ENCODE peak calls at places on chromosomes 6 and 20, in ten cellular contexts. One of them, this sample, is unnamed.

GRCh38 chr6:138987299-138987642 is 782 bp downstream of the REPS1 start:
- DNase-seq in AG09309: no peak
- DNase-seq in mucosa of descending colon: peak
- DNase-seq in adrenal gland: no peak
- DNase-seq in fibroblast of lung: peak
- DNase-seq in uterus: peak
- DNase-seq in AG04450: no peak
- DNase-seq in HCT116: no peak
- DNase-seq in IMR-90: no peak
- DNase-seq in choroid plexus epithelial cell: no peak
- DNase-seq in this sample: peak

GRCh38 chr6:35640017-35640664 is 48.6 kb downstream of the FKBP5 start:
- DNase-seq in uterus: no peak
- DNase-seq in choroid plexus epithelial cell: no peak
- DNase-seq in mucosa of descending colon: no peak
- DNase-seq in AG04450: no peak
- DNase-seq in adrenal gland: no peak
- DNase-seq in HCT116: no peak
- DNase-seq in fibroblast of lung: peak
- DNase-seq in IMR-90: peak
- DNase-seq in AG09309: no peak
- DNase-seq in this sample: no peak

GRCh38 chr6:52994031-52994788 is 874 bp downstream of the GSTA4 start:
- DNase-seq in AG09309: no peak
- DNase-seq in uterus: peak
- DNase-seq in choroid plexus epithelial cell: peak
- DNase-seq in HCT116: no peak
- DNase-seq in IMR-90: peak
- DNase-seq in fibroblast of lung: peak
- DNase-seq in mucosa of descending colon: peak
- DNase-seq in adrenal gland: no peak
- DNase-seq in AG04450: no peak
- DNase-seq in this sample: no peak

GRCh38 chr20:24718696-24719095 is 230.4 kb upstream of the CST7 start:
- DNase-seq in mucosa of descending colon: no peak
- DNase-seq in uterus: no peak
- DNase-seq in AG09309: no peak
- DNase-seq in HCT116: no peak
- DNase-seq in adrenal gland: no peak
- DNase-seq in fibroblast of lung: no peak
- DNase-seq in AG04450: no peak
- DNase-seq in choroid plexus epithelial cell: no peak
- DNase-seq in IMR-90: no peak
- DNase-seq in this sample: peak

GRCh38 chr6:19137419-19138035 is 699.6 kb upstream of the ID4 start:
- DNase-seq in AG09309: no peak
- DNase-seq in AG04450: no peak
- DNase-seq in choroid plexus epithelial cell: no peak
- DNase-seq in IMR-90: no peak
- DNase-seq in uterus: no peak
- DNase-seq in fibroblast of lung: peak
- DNase-seq in mucosa of descending colon: no peak
- DNase-seq in HCT116: no peak
- DNase-seq in adrenal gland: no peak
- DNase-seq in this sample: no peak

GRCh38 chr6:129755787-129756186 is 45.8 kb upstream of the ARHGAP18 start:
- DNase-seq in uterus: no peak
- DNase-seq in AG09309: no peak
- DNase-seq in adrenal gland: no peak
- DNase-seq in mucosa of descending colon: no peak
- DNase-seq in HCT116: no peak
- DNase-seq in IMR-90: no peak
- DNase-seq in fibroblast of lung: no peak
- DNase-seq in choroid plexus epithelial cell: no peak
- DNase-seq in AG04450: no peak
- DNase-seq in this sample: no peak

GRCh38 chr20:36149012-36149411 is 5.5 kb upstream of the EPB41L1 start:
- DNase-seq in mucosa of descending colon: no peak
- DNase-seq in AG04450: no peak
- DNase-seq in AG09309: no peak
- DNase-seq in fibroblast of lung: no peak
- DNase-seq in adrenal gland: no peak
- DNase-seq in IMR-90: no peak
- DNase-seq in uterus: no peak
- DNase-seq in HCT116: no peak
- DNase-seq in choroid plexus epithelial cell: no peak
- DNase-seq in this sample: no peak

GRCh38 chr20:30284533-30284932 is 972.9 kb upstream of the DEFB115 start:
- DNase-seq in IMR-90: no peak
- DNase-seq in choroid plexus epithelial cell: no peak
- DNase-seq in adrenal gland: no peak
- DNase-seq in uterus: no peak
- DNase-seq in mucosa of descending colon: no peak
- DNase-seq in AG09309: no peak
- DNase-seq in HCT116: no peak
- DNase-seq in AG04450: no peak
- DNase-seq in fibroblast of lung: no peak
- DNase-seq in this sample: no peak

GRCh38 chr6:117482240-117483003 is at the start of gene DCBLD1:
- DNase-seq in AG04450: no peak
- DNase-seq in HCT116: peak
- DNase-seq in adrenal gland: peak
- DNase-seq in mucosa of descending colon: peak
- DNase-seq in choroid plexus epithelial cell: peak
- DNase-seq in uterus: peak
- DNase-seq in IMR-90: peak
- DNase-seq in AG09309: no peak
- DNase-seq in fibroblast of lung: peak
- DNase-seq in this sample: peak

GRCh38 chr6:132568611-132569010 is 1.5 kb upstream of the TAAR6 start:
- DNase-seq in IMR-90: no peak
- DNase-seq in AG09309: no peak
- DNase-seq in choroid plexus epithelial cell: no peak
- DNase-seq in fibroblast of lung: no peak
- DNase-seq in HCT116: no peak
- DNase-seq in AG04450: no peak
- DNase-seq in mucosa of descending colon: no peak
- DNase-seq in adrenal gland: no peak
- DNase-seq in uterus: no peak
- DNase-seq in this sample: no peak

GRCh38 chr20:57401565-57401918 is 10.3 kb downstream of the RBM38 start:
- DNase-seq in IMR-90: no peak
- DNase-seq in AG04450: no peak
- DNase-seq in AG09309: no peak
- DNase-seq in HCT116: no peak
- DNase-seq in adrenal gland: no peak
- DNase-seq in uterus: no peak
- DNase-seq in choroid plexus epithelial cell: no peak
- DNase-seq in mucosa of descending colon: no peak
- DNase-seq in fibroblast of lung: no peak
- DNase-seq in this sample: no peak

GRCh38 chr20:57398901-57399535 is 7.8 kb downstream of the RBM38 start:
- DNase-seq in uterus: no peak
- DNase-seq in fibroblast of lung: no peak
- DNase-seq in adrenal gland: no peak
- DNase-seq in AG09309: no peak
- DNase-seq in mucosa of descending colon: no peak
- DNase-seq in IMR-90: no peak
- DNase-seq in AG04450: no peak
- DNase-seq in choroid plexus epithelial cell: no peak
- DNase-seq in HCT116: no peak
- DNase-seq in this sample: no peak

GRCh38 chr20:57399587-57400261 is 8.5 kb downstream of the RBM38 start:
- DNase-seq in IMR-90: peak
- DNase-seq in adrenal gland: no peak
- DNase-seq in mucosa of descending colon: no peak
- DNase-seq in AG04450: no peak
- DNase-seq in uterus: no peak
- DNase-seq in fibroblast of lung: peak
- DNase-seq in AG09309: no peak
- DNase-seq in HCT116: no peak
- DNase-seq in choroid plexus epithelial cell: peak
- DNase-seq in this sample: no peak

GRCh38 chr20:57400821-57401564 is 9.8 kb downstream of the RBM38 start:
- DNase-seq in AG04450: no peak
- DNase-seq in mucosa of descending colon: no peak
- DNase-seq in fibroblast of lung: no peak
- DNase-seq in adrenal gland: no peak
- DNase-seq in IMR-90: no peak
- DNase-seq in uterus: no peak
- DNase-seq in choroid plexus epithelial cell: no peak
- DNase-seq in AG09309: no peak
- DNase-seq in HCT116: no peak
- DNase-seq in this sample: no peak

GRCh38 chr20:57400262-57400701 is 9.1 kb downstream of the RBM38 start:
- DNase-seq in AG04450: no peak
- DNase-seq in AG09309: no peak
- DNase-seq in HCT116: no peak
- DNase-seq in mucosa of descending colon: no peak
- DNase-seq in uterus: no peak
- DNase-seq in IMR-90: no peak
- DNase-seq in fibroblast of lung: no peak
- DNase-seq in adrenal gland: no peak
- DNase-seq in choroid plexus epithelial cell: no peak
- DNase-seq in this sample: no peak
- TF ChIP-seq CTCF in AG04450: no peak
- TF ChIP-seq CTCF in AG09309: no peak
- TF ChIP-seq CTCF in HCT116: no peak
- TF ChIP-seq CTCF in mucosa of descending colon: no peak
- TF ChIP-seq CTCF in uterus: no peak
- TF ChIP-seq CTCF in IMR-90: no peak
- TF ChIP-seq CTCF in fibroblast of lung: no peak
- TF ChIP-seq CTCF in adrenal gland: no peak
- TF ChIP-seq CTCF in choroid plexus epithelial cell: peak
- TF ChIP-seq CTCF in this sample: no peak

DNA sequence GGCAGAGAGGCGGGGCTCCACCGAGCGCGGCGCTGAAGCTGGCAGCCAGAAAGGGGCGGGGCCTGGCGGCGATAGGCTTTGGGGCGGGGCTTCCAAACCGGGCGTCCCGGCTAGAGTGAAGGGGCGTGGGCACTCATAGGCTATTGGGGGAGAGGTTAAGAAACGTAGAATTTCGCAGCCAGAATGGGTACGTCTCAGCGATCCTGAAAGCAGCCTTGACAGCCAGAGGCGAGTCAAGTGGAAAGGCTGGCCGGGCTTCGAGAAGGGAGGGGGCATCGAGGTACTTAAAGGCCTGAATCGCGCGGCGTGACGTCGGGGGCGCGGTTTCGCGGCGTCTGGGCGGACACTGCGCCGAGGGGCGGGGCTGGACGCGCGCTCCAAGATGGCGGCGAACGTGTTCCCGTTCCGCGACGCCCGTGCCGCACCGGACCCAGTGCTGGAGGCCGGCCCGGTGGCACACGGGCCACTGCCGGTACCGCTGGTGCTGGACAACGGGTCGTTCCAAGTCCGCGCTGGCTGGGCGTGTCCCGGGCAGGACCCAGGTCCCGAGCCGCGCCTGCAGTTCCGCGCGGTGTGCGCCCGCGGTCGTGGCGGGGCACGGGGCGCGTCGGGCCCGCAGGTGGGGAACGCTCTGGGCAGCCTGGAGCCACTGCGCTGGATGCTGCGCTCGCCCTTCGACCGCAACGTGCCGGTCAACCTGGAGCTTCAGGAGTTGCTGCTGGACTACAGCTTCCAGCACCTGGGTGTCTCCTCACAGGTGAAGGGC is at the start of gene ACTR5:
- DNase-seq in HCT116: peak
- DNase-seq in choroid plexus epithelial cell: peak
- DNase-seq in mucosa of descending colon: peak
- DNase-seq in uterus: peak
- DNase-seq in IMR-90: peak
- DNase-seq in fibroblast of lung: peak
- DNase-seq in AG04450: peak
- DNase-seq in adrenal gland: peak
- DNase-seq in AG09309: peak
- DNase-seq in this sample: peak
- H3K4me3 ChIP-seq in HCT116: peak
- H3K4me3 ChIP-seq in choroid plexus epithelial cell: peak
- H3K4me3 ChIP-seq in mucosa of descending colon: peak
- H3K4me3 ChIP-seq in uterus: peak
- H3K4me3 ChIP-seq in IMR-90: peak
- H3K4me3 ChIP-seq in fibroblast of lung: peak
- H3K4me3 ChIP-seq in AG04450: peak
- H3K4me3 ChIP-seq in adrenal gland: peak
- H3K4me3 ChIP-seq in AG09309: peak
- H3K4me3 ChIP-seq in this sample: peak

GRCh38 chr6:149202967-149203366 is 114.5 kb upstream of the TAB2 start:
- DNase-seq in fibroblast of lung: no peak
- DNase-seq in AG04450: no peak
- DNase-seq in mucosa of descending colon: no peak
- DNase-seq in choroid plexus epithelial cell: no peak
- DNase-seq in adrenal gland: no peak
- DNase-seq in uterus: no peak
- DNase-seq in IMR-90: no peak
- DNase-seq in AG09309: no peak
- DNase-seq in HCT116: no peak
- DNase-seq in this sample: no peak

GRCh38 chr6:149203509-149203908 is 114.0 kb upstream of the TAB2 start:
- DNase-seq in IMR-90: no peak
- DNase-seq in choroid plexus epithelial cell: no peak
- DNase-seq in uterus: no peak
- DNase-seq in AG09309: no peak
- DNase-seq in HCT116: no peak
- DNase-seq in fibroblast of lung: no peak
- DNase-seq in AG04450: no peak
- DNase-seq in mucosa of descending colon: no peak
- DNase-seq in adrenal gland: no peak
- DNase-seq in this sample: no peak

GRCh38 chr6:149201068-149201655 is 116.3 kb upstream of the TAB2 start:
- DNase-seq in HCT116: no peak
- DNase-seq in choroid plexus epithelial cell: no peak
- DNase-seq in adrenal gland: no peak
- DNase-seq in mucosa of descending colon: no peak
- DNase-seq in uterus: no peak
- DNase-seq in IMR-90: no peak
- DNase-seq in AG09309: no peak
- DNase-seq in fibroblast of lung: no peak
- DNase-seq in AG04450: no peak
- DNase-seq in this sample: no peak

GRCh38 chr6:149200282-149200936 is 117.1 kb upstream of the TAB2 start:
- DNase-seq in fibroblast of lung: no peak
- DNase-seq in HCT116: no peak
- DNase-seq in adrenal gland: peak
- DNase-seq in AG04450: no peak
- DNase-seq in uterus: no peak
- DNase-seq in choroid plexus epithelial cell: no peak
- DNase-seq in IMR-90: no peak
- DNase-seq in mucosa of descending colon: no peak
- DNase-seq in AG09309: no peak
- DNase-seq in this sample: no peak

GRCh38 chr6:149202100-149202499 is 115.4 kb upstream of the TAB2 start:
- DNase-seq in IMR-90: no peak
- DNase-seq in choroid plexus epithelial cell: no peak
- DNase-seq in uterus: no peak
- DNase-seq in fibroblast of lung: no peak
- DNase-seq in mucosa of descending colon: no peak
- DNase-seq in AG09309: no peak
- DNase-seq in HCT116: no peak
- DNase-seq in AG04450: no peak
- DNase-seq in adrenal gland: no peak
- DNase-seq in this sample: no peak
- TF ChIP-seq CTCF in IMR-90: no peak
- TF ChIP-seq CTCF in choroid plexus epithelial cell: no peak
- TF ChIP-seq CTCF in uterus: no peak
- TF ChIP-seq CTCF in fibroblast of lung: no peak
- TF ChIP-seq CTCF in mucosa of descending colon: no peak
- TF ChIP-seq CTCF in AG09309: no peak
- TF ChIP-seq CTCF in HCT116: no peak
- TF ChIP-seq CTCF in AG04450: no peak
- TF ChIP-seq CTCF in adrenal gland: no peak
- TF ChIP-seq CTCF in this sample: no peak

GRCh38 chr6:33697845-33698244 is 13.7 kb downstream of the UQCC2 start:
- DNase-seq in choroid plexus epithelial cell: no peak
- DNase-seq in IMR-90: no peak
- DNase-seq in uterus: no peak
- DNase-seq in HCT116: no peak
- DNase-seq in mucosa of descending colon: no peak
- DNase-seq in AG09309: no peak
- DNase-seq in AG04450: no peak
- DNase-seq in fibroblast of lung: no peak
- DNase-seq in adrenal gland: no peak
- DNase-seq in this sample: no peak
- H3K4me3 ChIP-seq in choroid plexus epithelial cell: no peak
- H3K4me3 ChIP-seq in IMR-90: no peak
- H3K4me3 ChIP-seq in uterus: no peak
- H3K4me3 ChIP-seq in HCT116: no peak
- H3K4me3 ChIP-seq in mucosa of descending colon: no peak
- H3K4me3 ChIP-seq in AG09309: no peak
- H3K4me3 ChIP-seq in AG04450: no peak
- H3K4me3 ChIP-seq in fibroblast of lung: no peak
- H3K4me3 ChIP-seq in adrenal gland: no peak
- H3K4me3 ChIP-seq in this sample: no peak

This sample was measured in coronary artery.